ENCODE peak calls at places on chromosomes 4 and X, in nine cellular contexts. One of them, this sample, is unnamed.
A peak's percentile ranks its signal among the peaks of the same experiment; 100 is the strongest.

GRCh38 chr4:81421346-81422218 is 50.1 kb downstream of the RASGEF1B start:
- DNase-seq in HFF-Myc: no peak
- DNase-seq in GM12865: peak; percentile 59
- DNase-seq in neural crest cell: no peak
- DNase-seq in anterior cingulate cortex: no peak
- DNase-seq in choroid plexus epithelial cell: peak; percentile 4
- DNase-seq in right atrium auricular region: no peak
- DNase-seq in naive thymus-derived CD4-positive, alpha-beta T cell: no peak
- DNase-seq in NCI-H748 treated with DMSO at 0.1 percent for 48 hours: peak; percentile 69
- DNase-seq in this sample: no peak

GRCh38 chrX:149003863-149004660 is 501.0 kb downstream of the IDS start:
- DNase-seq in HFF-Myc: no peak
- DNase-seq in GM12865: peak; percentile 60
- DNase-seq in neural crest cell: no peak
- DNase-seq in anterior cingulate cortex: no peak
- DNase-seq in choroid plexus epithelial cell: peak; percentile 13
- DNase-seq in right atrium auricular region: no peak
- DNase-seq in naive thymus-derived CD4-positive, alpha-beta T cell: no peak
- DNase-seq in NCI-H748 treated with DMSO at 0.1 percent for 48 hours: no peak
- DNase-seq in this sample: no peak

GRCh38 chrX:132165651-132166050 is 37.8 kb upstream of the FRMD7 start:
- DNase-seq in HFF-Myc: no peak
- DNase-seq in GM12865: no peak
- DNase-seq in neural crest cell: no peak
- DNase-seq in anterior cingulate cortex: no peak
- DNase-seq in choroid plexus epithelial cell: peak; percentile 12
- DNase-seq in right atrium auricular region: no peak
- DNase-seq in naive thymus-derived CD4-positive, alpha-beta T cell: no peak
- DNase-seq in NCI-H748 treated with DMSO at 0.1 percent for 48 hours: no peak
- DNase-seq in this sample: no peak

GRCh38 chr4:48074657-48075056 is 58.1 kb downstream of the NIPAL1 start:
- DNase-seq in HFF-Myc: no peak
- DNase-seq in GM12865: no peak
- DNase-seq in neural crest cell: no peak
- DNase-seq in anterior cingulate cortex: no peak
- DNase-seq in choroid plexus epithelial cell: no peak
- DNase-seq in right atrium auricular region: no peak
- DNase-seq in naive thymus-derived CD4-positive, alpha-beta T cell: no peak
- DNase-seq in NCI-H748 treated with DMSO at 0.1 percent for 48 hours: no peak
- DNase-seq in this sample: no peak

GRCh38 chr4:65669008-65669971 is 999 bp downstream of the EPHA5 start:
- DNase-seq in HFF-Myc: no peak
- DNase-seq in GM12865: no peak
- DNase-seq in neural crest cell: peak; percentile 7
- DNase-seq in anterior cingulate cortex: peak; percentile 37
- DNase-seq in choroid plexus epithelial cell: peak; percentile 39
- DNase-seq in right atrium auricular region: no peak
- DNase-seq in naive thymus-derived CD4-positive, alpha-beta T cell: no peak
- DNase-seq in NCI-H748 treated with DMSO at 0.1 percent for 48 hours: no peak
- DNase-seq in this sample: peak; percentile 33

GRCh38 chr4:107877361-107877760 is 52.6 kb downstream of the SGMS2 start:
- DNase-seq in HFF-Myc: no peak
- DNase-seq in GM12865: no peak
- DNase-seq in neural crest cell: no peak
- DNase-seq in anterior cingulate cortex: no peak
- DNase-seq in choroid plexus epithelial cell: no peak
- DNase-seq in right atrium auricular region: no peak
- DNase-seq in naive thymus-derived CD4-positive, alpha-beta T cell: no peak
- DNase-seq in NCI-H748 treated with DMSO at 0.1 percent for 48 hours: no peak
- DNase-seq in this sample: no peak

GRCh38 chr4:28014469-28014868 is 1153.8 kb downstream of the STIM2 start:
- DNase-seq in HFF-Myc: no peak
- DNase-seq in GM12865: no peak
- DNase-seq in neural crest cell: no peak
- DNase-seq in anterior cingulate cortex: no peak
- DNase-seq in choroid plexus epithelial cell: no peak
- DNase-seq in right atrium auricular region: no peak
- DNase-seq in naive thymus-derived CD4-positive, alpha-beta T cell: no peak
- DNase-seq in NCI-H748 treated with DMSO at 0.1 percent for 48 hours: no peak
- DNase-seq in this sample: no peak

GRCh38 chrX:6448003-6448402 is 86.9 kb downstream of the VCX3A start:
- DNase-seq in HFF-Myc: no peak
- DNase-seq in GM12865: no peak
- DNase-seq in neural crest cell: no peak
- DNase-seq in anterior cingulate cortex: peak; percentile 2
- DNase-seq in choroid plexus epithelial cell: no peak
- DNase-seq in right atrium auricular region: no peak
- DNase-seq in naive thymus-derived CD4-positive, alpha-beta T cell: no peak
- DNase-seq in NCI-H748 treated with DMSO at 0.1 percent for 48 hours: no peak
- DNase-seq in this sample: no peak

GRCh38 chr4:80268081-80268823 is 1.8 kb downstream of the FGF5 start:
- DNase-seq in HFF-Myc: no peak
- DNase-seq in GM12865: no peak
- DNase-seq in neural crest cell: no peak
- DNase-seq in anterior cingulate cortex: no peak
- DNase-seq in choroid plexus epithelial cell: no peak
- DNase-seq in right atrium auricular region: no peak
- DNase-seq in naive thymus-derived CD4-positive, alpha-beta T cell: no peak
- DNase-seq in NCI-H748 treated with DMSO at 0.1 percent for 48 hours: peak; percentile 52
- DNase-seq in this sample: no peak

GRCh38 chr4:128819082-128819742 is 9.7 kb downstream of the JADE1 start:
- DNase-seq in HFF-Myc: no peak
- DNase-seq in GM12865: no peak
- DNase-seq in neural crest cell: no peak
- DNase-seq in anterior cingulate cortex: no peak
- DNase-seq in choroid plexus epithelial cell: no peak
- DNase-seq in right atrium auricular region: no peak
- DNase-seq in naive thymus-derived CD4-positive, alpha-beta T cell: no peak
- DNase-seq in NCI-H748 treated with DMSO at 0.1 percent for 48 hours: no peak
- DNase-seq in this sample: peak; percentile 53

GRCh38 chr4:8585186-8585585 is 5.0 kb downstream of the GPR78 start:
- DNase-seq in HFF-Myc: no peak
- DNase-seq in GM12865: peak; percentile 18
- DNase-seq in neural crest cell: no peak
- DNase-seq in anterior cingulate cortex: no peak
- DNase-seq in choroid plexus epithelial cell: no peak
- DNase-seq in right atrium auricular region: no peak
- DNase-seq in naive thymus-derived CD4-positive, alpha-beta T cell: no peak
- DNase-seq in NCI-H748 treated with DMSO at 0.1 percent for 48 hours: no peak
- DNase-seq in this sample: peak; percentile 60

GRCh38 chr4:39032218-39033085 is at the start of gene TMEM156:
- DNase-seq in HFF-Myc: no peak
- DNase-seq in GM12865: peak; percentile 92
- DNase-seq in neural crest cell: no peak
- DNase-seq in anterior cingulate cortex: no peak
- DNase-seq in choroid plexus epithelial cell: peak; percentile 72
- DNase-seq in right atrium auricular region: no peak
- DNase-seq in naive thymus-derived CD4-positive, alpha-beta T cell: no peak
- DNase-seq in NCI-H748 treated with DMSO at 0.1 percent for 48 hours: no peak
- DNase-seq in this sample: no peak

GRCh38 chr4:15913631-15913970 is 24.9 kb downstream of the FGFBP1 start:
- DNase-seq in HFF-Myc: peak; percentile 72
- DNase-seq in GM12865: no peak
- DNase-seq in neural crest cell: no peak
- DNase-seq in anterior cingulate cortex: no peak
- DNase-seq in choroid plexus epithelial cell: peak; percentile 97
- DNase-seq in right atrium auricular region: no peak
- DNase-seq in naive thymus-derived CD4-positive, alpha-beta T cell: no peak
- DNase-seq in NCI-H748 treated with DMSO at 0.1 percent for 48 hours: no peak
- DNase-seq in this sample: no peak

GRCh38 chr4:1246111-1246881 is 2.6 kb downstream of the CTBP1 start:
- DNase-seq in HFF-Myc: no peak
- DNase-seq in GM12865: peak; percentile 60
- DNase-seq in neural crest cell: no peak
- DNase-seq in anterior cingulate cortex: no peak
- DNase-seq in choroid plexus epithelial cell: no peak
- DNase-seq in right atrium auricular region: no peak
- DNase-seq in naive thymus-derived CD4-positive, alpha-beta T cell: peak; percentile 5
- DNase-seq in NCI-H748 treated with DMSO at 0.1 percent for 48 hours: no peak
- DNase-seq in this sample: peak; percentile 9

GRCh38 chr4:128847074-128847724 is 37.7 kb downstream of the JADE1 start:
- DNase-seq in HFF-Myc: no peak
- DNase-seq in GM12865: no peak
- DNase-seq in neural crest cell: no peak
- DNase-seq in anterior cingulate cortex: no peak
- DNase-seq in choroid plexus epithelial cell: no peak
- DNase-seq in right atrium auricular region: no peak
- DNase-seq in naive thymus-derived CD4-positive, alpha-beta T cell: no peak
- DNase-seq in NCI-H748 treated with DMSO at 0.1 percent for 48 hours: no peak
- DNase-seq in this sample: no peak

GRCh38 chr4:178856139-178856800 is 1414.0 kb upstream of the AGA start:
- DNase-seq in HFF-Myc: no peak
- DNase-seq in GM12865: no peak
- DNase-seq in neural crest cell: no peak
- DNase-seq in anterior cingulate cortex: no peak
- DNase-seq in choroid plexus epithelial cell: no peak
- DNase-seq in right atrium auricular region: no peak
- DNase-seq in naive thymus-derived CD4-positive, alpha-beta T cell: no peak
- DNase-seq in NCI-H748 treated with DMSO at 0.1 percent for 48 hours: no peak
- DNase-seq in this sample: no peak

GRCh38 chr4:37157403-37158167 is 87.0 kb upstream of the NWD2 start:
- DNase-seq in HFF-Myc: no peak
- DNase-seq in GM12865: peak; percentile 24
- DNase-seq in neural crest cell: no peak
- DNase-seq in anterior cingulate cortex: peak; percentile 2
- DNase-seq in choroid plexus epithelial cell: no peak
- DNase-seq in right atrium auricular region: no peak
- DNase-seq in naive thymus-derived CD4-positive, alpha-beta T cell: no peak
- DNase-seq in NCI-H748 treated with DMSO at 0.1 percent for 48 hours: no peak
- DNase-seq in this sample: no peak

GRCh38 chr4:3689006-3689405 is 77.2 kb upstream of the ADRA2C start:
- DNase-seq in HFF-Myc: no peak
- DNase-seq in GM12865: no peak
- DNase-seq in neural crest cell: no peak
- DNase-seq in anterior cingulate cortex: no peak
- DNase-seq in choroid plexus epithelial cell: no peak
- DNase-seq in right atrium auricular region: no peak
- DNase-seq in naive thymus-derived CD4-positive, alpha-beta T cell: no peak
- DNase-seq in NCI-H748 treated with DMSO at 0.1 percent for 48 hours: no peak
- DNase-seq in this sample: no peak

GRCh38 chrX:123310112-123310511 is 126.0 kb downstream of the GRIA3 start:
- DNase-seq in HFF-Myc: no peak
- DNase-seq in GM12865: no peak
- DNase-seq in neural crest cell: no peak
- DNase-seq in anterior cingulate cortex: no peak
- DNase-seq in choroid plexus epithelial cell: no peak
- DNase-seq in right atrium auricular region: no peak
- DNase-seq in naive thymus-derived CD4-positive, alpha-beta T cell: no peak
- DNase-seq in NCI-H748 treated with DMSO at 0.1 percent for 48 hours: no peak
- DNase-seq in this sample: no peak

GRCh38 chr4:170248029-170248428 is 158.3 kb upstream of the AADAT start:
- DNase-seq in HFF-Myc: no peak
- DNase-seq in GM12865: no peak
- DNase-seq in neural crest cell: no peak
- DNase-seq in anterior cingulate cortex: no peak
- DNase-seq in choroid plexus epithelial cell: peak; percentile 46
- DNase-seq in right atrium auricular region: no peak
- DNase-seq in naive thymus-derived CD4-positive, alpha-beta T cell: no peak
- DNase-seq in NCI-H748 treated with DMSO at 0.1 percent for 48 hours: no peak
- DNase-seq in this sample: no peak